ENCODE peak calls at places on chromosomes 1 and 21, in ten cellular contexts. J, T, R, B, W, M, E, O, N and X are unnamed samples.

GRCh38 chr1:169711469-169712308 is at the start of gene SELL:
- DNase-seq in J (peak), T (peak), R (peak), B (peak), W (peak), M (peak), E (peak), O (peak), N (peak), X (peak)

GRCh38 chr1:235943581-235944114 is 76.9 kb upstream of the LYST start:
- DNase-seq in J (no peak), T (no peak), R (no peak), B (no peak), W (peak), M (no peak), E (no peak), O (no peak), N (no peak), X (no peak)

GRCh38 chr1:234611799-234612351 is 1.9 kb upstream of the IRF2BP2 start:
- DNase-seq in J (peak), T (peak), R (no peak), B (no peak), W (peak), M (no peak), E (peak), O (peak), N (peak), X (peak)

GRCh38 chr1:105172803-105173202 is 1423.1 kb downstream of the AMY1C start:
- DNase-seq in J (no peak), T (no peak), R (no peak), B (no peak), W (no peak), M (no peak), E (no peak), O (no peak), N (no peak), X (no peak)

GRCh38 chr1:173475564-173476196 is 1.5 kb upstream of the PRDX6 start:
- DNase-seq in J (no peak), T (no peak), R (no peak), B (no peak), W (peak), M (no peak), E (no peak), O (no peak), N (no peak), X (no peak)

GRCh38 chr1:203325004-203325417 is 19.7 kb downstream of the BTG2 start:
- DNase-seq in J (no peak), T (peak), R (peak), B (peak), W (no peak), M (no peak), E (peak), O (peak), N (peak), X (peak)

GRCh38 chr1:49995734-49996133 is 28.0 kb downstream of the AGBL4 start:
- DNase-seq in J (no peak), T (peak), R (no peak), B (no peak), W (peak), M (no peak), E (no peak), O (no peak), N (no peak), X (no peak)

GRCh38 chr21:45056505-45056904 is 17.9 kb upstream of the ADARB1 start:
- DNase-seq in J (no peak), T (no peak), R (no peak), B (no peak), W (no peak), M (no peak), E (no peak), O (no peak), N (no peak), X (no peak)

GRCh38 chr1:203172184-203173115 is 3.2 kb downstream of the MYBPH start:
- DNase-seq in J (peak), T (peak), R (peak), B (peak), W (peak), M (no peak), E (peak), O (peak), N (peak), X (no peak)

GRCh38 chr1:104028670-104029069 is 279.0 kb downstream of the AMY1C start:
- DNase-seq in J (no peak), T (no peak), R (no peak), B (no peak), W (peak), M (no peak), E (no peak), O (no peak), N (no peak), X (no peak)

GRCh38 chr1:212899845-212900244 is 41.8 kb downstream of the FLVCR1 start:
- DNase-seq in J (no peak), T (no peak), R (no peak), B (no peak), W (no peak), M (no peak), E (no peak), O (no peak), N (no peak), X (no peak)

GRCh38 chr1:116365353-116365780 is 7.7 kb upstream of the ATP1A1 start:
- DNase-seq in J (no peak), T (no peak), R (no peak), B (no peak), W (no peak), M (no peak), E (no peak), O (no peak), N (no peak), X (no peak)

GRCh38 chr1:240190881-240191385 is 99.2 kb downstream of the FMN2 start:
- DNase-seq in J (no peak), T (no peak), R (peak), B (no peak), W (peak), M (no peak), E (no peak), O (no peak), N (no peak), X (no peak)

GRCh38 chr1:23126801-23127200 is 41.9 kb downstream of the LUZP1 start:
- DNase-seq in J (no peak), T (no peak), R (no peak), B (no peak), W (peak), M (no peak), E (no peak), O (no peak), N (no peak), X (no peak)

GRCh38 chr1:202085682-202086373 is 36.9 kb upstream of the GPR37L1 start:
- DNase-seq in J (no peak), T (peak), R (no peak), B (no peak), W (no peak), M (no peak), E (no peak), O (no peak), N (no peak), X (no peak)

DNA sequence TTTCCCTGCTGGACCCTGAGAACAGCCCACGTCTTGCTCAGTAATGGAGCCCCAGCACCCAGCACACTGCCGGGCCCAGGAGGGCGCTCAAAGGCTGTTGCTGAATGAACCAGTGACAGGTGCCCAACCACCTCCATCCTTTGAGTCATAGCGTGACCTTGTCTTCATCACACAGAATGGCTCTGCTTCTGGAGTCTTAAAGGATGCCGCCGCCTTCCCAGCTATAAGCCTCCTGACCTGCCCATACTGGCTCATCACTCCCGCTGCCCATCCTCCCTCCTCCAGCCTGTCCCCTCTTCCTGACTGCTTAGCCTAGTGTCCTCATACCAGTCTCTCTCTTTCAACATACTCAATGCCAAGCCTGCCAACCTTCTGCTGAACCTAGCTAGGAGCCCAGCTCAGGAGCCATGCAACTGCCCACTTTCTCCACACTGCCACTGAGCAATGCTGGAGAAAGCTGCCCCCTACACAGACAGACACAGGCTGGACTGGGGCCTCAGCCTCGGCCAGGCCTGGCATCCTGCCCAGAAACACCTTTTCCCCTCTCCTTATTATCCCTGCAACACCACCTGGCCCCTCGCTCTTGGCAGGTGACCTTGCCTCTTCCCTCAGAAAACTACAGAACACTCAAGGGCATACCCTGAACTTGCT is 14.1 kb downstream of the TTC39A start:
- DNase-seq in J (no peak), T (no peak), R (no peak), B (no peak), W (no peak), M (no peak), E (no peak), O (no peak), N (no peak), X (no peak)
- TF ChIP-seq CTCF in J (no peak), T (no peak), R (no peak), B (no peak), W (no peak), M (no peak), E (no peak), O (no peak), N (no peak), X (no peak)

DNA sequence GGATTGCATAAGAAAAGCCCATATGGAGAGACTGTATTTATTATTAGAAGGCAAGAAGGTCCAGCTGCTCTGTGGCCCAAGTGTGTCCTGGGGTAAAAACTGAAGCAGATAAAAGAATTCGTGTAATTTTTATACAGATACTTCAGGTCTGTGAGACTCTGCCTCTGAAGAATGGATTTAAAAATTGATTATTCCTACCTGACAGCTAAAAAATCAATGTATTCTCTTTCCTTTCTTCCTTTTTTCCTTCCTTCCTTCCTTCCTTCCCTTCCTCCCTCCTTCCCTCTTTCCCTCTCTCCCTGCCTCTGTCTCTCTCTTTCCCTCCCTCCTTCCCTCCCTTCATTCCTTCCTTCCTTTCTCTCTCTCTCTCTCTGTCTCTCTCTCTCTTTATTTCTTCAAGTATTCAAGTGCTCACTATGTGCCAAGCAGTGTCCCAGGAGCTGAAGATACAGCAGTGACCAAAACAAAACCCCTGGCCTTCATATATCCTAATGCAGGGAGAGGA is 11.3 kb upstream of the MGST3 start:
- DNase-seq in J (no peak), T (no peak), R (no peak), B (no peak), W (no peak), M (no peak), E (no peak), O (no peak), N (no peak), X (no peak)
- TF ChIP-seq CTCF in J (no peak), T (no peak), R (no peak), B (no peak), W (no peak), M (no peak), E (no peak), O (no peak), N (no peak), X (no peak)

GRCh38 chr1:180507826-180508724 is 5.7 kb upstream of the ACBD6 start:
- DNase-seq in J (no peak), T (no peak), R (no peak), B (no peak), W (peak), M (no peak), E (no peak), O (no peak), N (peak), X (no peak)
- TF ChIP-seq CTCF in J (no peak), T (no peak), R (no peak), B (no peak), W (no peak), M (peak), E (no peak), O (no peak), N (peak), X (no peak)

GRCh38 chr1:2108877-2109580 is 58.8 kb downstream of the PRKCZ start:
- DNase-seq in J (no peak), T (no peak), R (no peak), B (no peak), W (no peak), M (no peak), E (no peak), O (no peak), N (no peak), X (no peak)

GRCh38 chr1:2109581-2110021 is 59.4 kb downstream of the PRKCZ start:
- DNase-seq in J (no peak), T (no peak), R (no peak), B (no peak), W (no peak), M (no peak), E (no peak), O (no peak), N (no peak), X (no peak)

GRCh38 chr1:2106681-2107405 is 56.6 kb downstream of the PRKCZ start:
- DNase-seq in J (no peak), T (no peak), R (no peak), B (no peak), W (no peak), M (no peak), E (no peak), O (no peak), N (no peak), X (no peak)

GRCh38 chr1:2107586-2108212 is 57.5 kb downstream of the PRKCZ start:
- DNase-seq in J (no peak), T (no peak), R (no peak), B (no peak), W (no peak), M (no peak), E (no peak), O (no peak), N (no peak), X (no peak)

DNA sequence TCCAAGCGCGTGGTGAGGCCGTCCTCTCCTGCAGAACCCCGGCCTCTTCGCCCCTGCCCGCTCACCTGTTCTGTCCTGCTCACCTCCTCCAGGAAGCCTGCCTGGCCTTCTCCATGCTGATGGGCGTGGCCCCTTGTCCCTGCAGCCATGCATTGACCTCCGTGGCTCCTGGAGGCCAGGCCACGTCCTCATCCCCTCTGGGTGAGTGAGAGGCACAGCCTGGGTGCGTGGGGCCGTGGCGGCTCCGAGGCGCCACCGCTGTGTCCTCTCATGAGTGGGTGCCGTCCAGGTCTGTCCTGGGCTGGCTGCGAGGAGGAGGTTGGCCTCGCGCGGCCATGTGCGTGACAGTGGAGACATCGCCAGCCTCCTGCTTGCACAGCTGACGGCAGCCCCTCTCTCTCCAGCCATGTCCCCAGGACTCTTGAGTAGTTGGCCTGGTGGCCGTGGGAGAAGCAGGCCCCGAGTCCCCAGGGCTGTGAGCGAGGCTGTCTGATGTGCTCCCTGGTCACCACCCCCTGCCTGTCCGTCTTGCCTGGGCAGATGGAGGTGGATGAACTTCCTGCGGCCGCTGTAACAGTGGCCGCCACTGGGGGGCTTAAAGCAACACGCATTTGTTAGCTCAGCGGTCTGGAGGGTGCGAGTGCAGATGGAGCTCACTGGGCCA is 58.1 kb downstream of the PRKCZ start:
- DNase-seq in J (no peak), T (peak), R (peak), B (peak), W (no peak), M (peak), E (no peak), O (peak), N (peak), X (no peak)
- TF ChIP-seq CTCF in J (peak), T (peak), R (peak), B (peak), W (peak), M (peak), E (no peak), O (peak), N (peak), X (no peak)

GRCh38 chr1:24392604-24392946 is 21.0 kb downstream of the STPG1 start:
- DNase-seq in J (no peak), T (no peak), R (no peak), B (no peak), W (no peak), M (no peak), E (no peak), O (no peak), N (no peak), X (no peak)
- TF ChIP-seq CTCF in J (no peak), T (no peak), R (peak), B (no peak), W (no peak), M (peak), E (no peak), O (no peak), N (no peak), X (no peak)

DNA sequence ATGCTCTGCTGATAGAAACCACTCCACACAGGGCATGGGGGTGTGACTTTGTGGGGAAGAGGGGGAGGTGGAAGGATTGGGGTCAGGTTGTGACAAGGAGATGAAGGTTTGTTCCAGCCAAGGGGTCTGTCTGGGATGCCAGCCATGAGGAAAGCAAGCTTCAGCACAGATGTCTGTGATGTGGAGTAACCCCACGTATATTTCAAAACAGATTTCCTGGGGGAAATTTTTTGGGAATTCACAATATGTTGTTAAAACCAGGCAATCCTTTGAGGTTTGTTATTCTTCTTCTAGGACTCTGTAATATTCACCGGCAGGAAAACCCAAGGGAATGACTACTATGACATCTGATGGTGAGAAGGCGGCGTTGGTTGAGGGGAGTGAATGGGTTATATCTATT is 255.0 kb upstream of the FGGY start:
- DNase-seq in J (no peak), T (no peak), R (no peak), B (no peak), W (peak), M (no peak), E (no peak), O (peak), N (no peak), X (no peak)
- TF ChIP-seq CTCF in J (no peak), T (no peak), R (no peak), B (no peak), W (no peak), M (no peak), E (no peak), O (no peak), N (no peak), X (no peak)